ENCODE peak calls at places on chromosome 17, in seven cellular contexts. One of them, this sample, is unnamed.

GRCh38 chr17:18185391-18185790 is 1.8 kb downstream of the ALKBH5 start:
- DNase-seq in HCEC 1CT: peak; percentile 19
- DNase-seq in T-helper 22 cell: no peak
- DNase-seq in effector memory CD8-positive, alpha-beta T cell: no peak
- DNase-seq in left cardiac atrium: no peak
- DNase-seq in mesendoderm: peak; percentile 61
- DNase-seq in body of pancreas: no peak
- DNase-seq in this sample: no peak

GRCh38 chr17:36880506-36880905 is 56.8 kb upstream of the LHX1 start:
- DNase-seq in mesendoderm: no peak
- DNase-seq in HCEC 1CT: no peak
- DNase-seq in left cardiac atrium: no peak
- DNase-seq in body of pancreas: no peak
- DNase-seq in effector memory CD8-positive, alpha-beta T cell: no peak
- DNase-seq in T-helper 22 cell: no peak
- DNase-seq in this sample: no peak

GRCh38 chr17:69853533-69854262 is 221.3 kb upstream of the KCNJ16 start:
- DNase-seq in effector memory CD8-positive, alpha-beta T cell: no peak
- DNase-seq in T-helper 22 cell: no peak
- DNase-seq in body of pancreas: peak; percentile 22
- DNase-seq in left cardiac atrium: no peak
- DNase-seq in HCEC 1CT: no peak
- DNase-seq in mesendoderm: no peak
- DNase-seq in this sample: peak; percentile 72

GRCh38 chr17:64148017-64148631 is 18.2 kb upstream of the ERN1 start:
- DNase-seq in mesendoderm: peak; percentile 40
- DNase-seq in HCEC 1CT: no peak
- DNase-seq in left cardiac atrium: no peak
- DNase-seq in effector memory CD8-positive, alpha-beta T cell: no peak
- DNase-seq in body of pancreas: no peak
- DNase-seq in T-helper 22 cell: no peak
- DNase-seq in this sample: peak; percentile 45

GRCh38 chr17:63332286-63332685 is 113.8 kb downstream of the CYB561 start:
- DNase-seq in mesendoderm: no peak
- DNase-seq in left cardiac atrium: no peak
- DNase-seq in effector memory CD8-positive, alpha-beta T cell: no peak
- DNase-seq in body of pancreas: no peak
- DNase-seq in T-helper 22 cell: no peak
- DNase-seq in HCEC 1CT: no peak
- DNase-seq in this sample: no peak

GRCh38 chr17:7573324-7574080 is 5.9 kb upstream of the CD68 start:
- DNase-seq in left cardiac atrium: peak; percentile 91
- DNase-seq in mesendoderm: peak; percentile 97
- DNase-seq in T-helper 22 cell: peak; percentile 90
- DNase-seq in HCEC 1CT: peak; percentile 80
- DNase-seq in effector memory CD8-positive, alpha-beta T cell: peak; percentile 89
- DNase-seq in body of pancreas: peak; percentile 87
- DNase-seq in this sample: peak; percentile 94

GRCh38 chr17:14134456-14134855 is 65.2 kb downstream of the COX10 start:
- DNase-seq in effector memory CD8-positive, alpha-beta T cell: no peak
- DNase-seq in body of pancreas: no peak
- DNase-seq in HCEC 1CT: no peak
- DNase-seq in mesendoderm: no peak
- DNase-seq in left cardiac atrium: no peak
- DNase-seq in T-helper 22 cell: no peak
- DNase-seq in this sample: no peak

GRCh38 chr17:36494674-36495073 is 8.2 kb downstream of the ZNHIT3 start:
- DNase-seq in T-helper 22 cell: no peak
- DNase-seq in mesendoderm: no peak
- DNase-seq in body of pancreas: no peak
- DNase-seq in HCEC 1CT: no peak
- DNase-seq in left cardiac atrium: no peak
- DNase-seq in effector memory CD8-positive, alpha-beta T cell: no peak
- DNase-seq in this sample: no peak

GRCh38 chr17:78355045-78355641 is 4.7 kb downstream of the SOCS3 start:
- DNase-seq in body of pancreas: no peak
- DNase-seq in HCEC 1CT: no peak
- DNase-seq in T-helper 22 cell: peak; percentile 46
- DNase-seq in effector memory CD8-positive, alpha-beta T cell: peak; percentile 29
- DNase-seq in mesendoderm: no peak
- DNase-seq in left cardiac atrium: no peak
- DNase-seq in this sample: no peak

GRCh38 chr17:5758651-5759050 is 174.3 kb upstream of the NLRP1 start:
- DNase-seq in body of pancreas: no peak
- DNase-seq in mesendoderm: peak; percentile 95
- DNase-seq in HCEC 1CT: no peak
- DNase-seq in T-helper 22 cell: no peak
- DNase-seq in effector memory CD8-positive, alpha-beta T cell: no peak
- DNase-seq in left cardiac atrium: no peak
- DNase-seq in this sample: peak; percentile 47

GRCh38 chr17:19538095-19539039 is 4.7 kb downstream of the SLC47A1 start:
- DNase-seq in T-helper 22 cell: no peak
- DNase-seq in body of pancreas: peak; percentile 56
- DNase-seq in left cardiac atrium: no peak
- DNase-seq in HCEC 1CT: no peak
- DNase-seq in mesendoderm: no peak
- DNase-seq in effector memory CD8-positive, alpha-beta T cell: no peak
- DNase-seq in this sample: peak; percentile 92

GRCh38 chr17:29444589-29444988 is 54.4 kb downstream of the TAOK1 start:
- DNase-seq in body of pancreas: no peak
- DNase-seq in mesendoderm: no peak
- DNase-seq in effector memory CD8-positive, alpha-beta T cell: no peak
- DNase-seq in T-helper 22 cell: no peak
- DNase-seq in left cardiac atrium: no peak
- DNase-seq in HCEC 1CT: peak; percentile 71
- DNase-seq in this sample: no peak

GRCh38 chr17:2683912-2684311 is 27.7 kb downstream of the CLUH start:
- DNase-seq in T-helper 22 cell: no peak
- DNase-seq in left cardiac atrium: no peak
- DNase-seq in HCEC 1CT: no peak
- DNase-seq in body of pancreas: peak; percentile 13
- DNase-seq in mesendoderm: no peak
- DNase-seq in effector memory CD8-positive, alpha-beta T cell: no peak
- DNase-seq in this sample: no peak

This sample was measured in adrenal gland.